ENCODE peak calls at places on chromosomes 6 and 20, in seven cellular contexts. One of them, this sample, is unnamed.

GRCh38 chr20:10338781-10339180 is 95.2 kb downstream of the MKKS start:
- DNase-seq in colonic mucosa: no peak
- DNase-seq in NCI-H1694 treated with DMSO at 0.1 percent for 48 hours: no peak
- DNase-seq in GM23248: no peak
- DNase-seq in 8988T: no peak
- DNase-seq in nephron progenitor cell: no peak
- DNase-seq in NCI-H524 treated with DMSO at 0.1 percent for 48 hours: no peak
- DNase-seq in this sample: no peak

GRCh38 chr20:48577557-48577956 is 250.2 kb downstream of the PREX1 start:
- DNase-seq in colonic mucosa: no peak
- DNase-seq in NCI-H1694 treated with DMSO at 0.1 percent for 48 hours: no peak
- DNase-seq in GM23248: no peak
- DNase-seq in 8988T: no peak
- DNase-seq in nephron progenitor cell: no peak
- DNase-seq in NCI-H524 treated with DMSO at 0.1 percent for 48 hours: no peak
- DNase-seq in this sample: no peak

GRCh38 chr6:36029464-36029863 is 1.9 kb downstream of the MAPK14 start:
- DNase-seq in colonic mucosa: no peak
- DNase-seq in NCI-H1694 treated with DMSO at 0.1 percent for 48 hours: no peak
- DNase-seq in GM23248: peak; percentile 84
- DNase-seq in 8988T: no peak
- DNase-seq in nephron progenitor cell: no peak
- DNase-seq in NCI-H524 treated with DMSO at 0.1 percent for 48 hours: no peak
- DNase-seq in this sample: no peak

GRCh38 chr6:134177753-134178229 is 125.4 kb upstream of the SLC2A12 start:
- DNase-seq in colonic mucosa: peak; percentile 24
- DNase-seq in NCI-H1694 treated with DMSO at 0.1 percent for 48 hours: no peak
- DNase-seq in GM23248: peak; percentile 79
- DNase-seq in 8988T: no peak
- DNase-seq in nephron progenitor cell: no peak
- DNase-seq in NCI-H524 treated with DMSO at 0.1 percent for 48 hours: no peak
- DNase-seq in this sample: no peak

GRCh38 chr6:100099189-100100074 is 105.4 kb upstream of the MCHR2 start:
- DNase-seq in colonic mucosa: no peak
- DNase-seq in NCI-H1694 treated with DMSO at 0.1 percent for 48 hours: peak; percentile 60
- DNase-seq in GM23248: peak; percentile 67
- DNase-seq in 8988T: no peak
- DNase-seq in nephron progenitor cell: no peak
- DNase-seq in NCI-H524 treated with DMSO at 0.1 percent for 48 hours: no peak
- DNase-seq in this sample: no peak

GRCh38 chr6:169263836-169264608 is 10.4 kb upstream of the THBS2 start:
- DNase-seq in colonic mucosa: no peak
- DNase-seq in NCI-H1694 treated with DMSO at 0.1 percent for 48 hours: no peak
- DNase-seq in GM23248: peak; percentile 78
- DNase-seq in 8988T: no peak
- DNase-seq in nephron progenitor cell: no peak
- DNase-seq in NCI-H524 treated with DMSO at 0.1 percent for 48 hours: no peak
- DNase-seq in this sample: peak; percentile 66

GRCh38 chr6:18166314-18167007 is 11.2 kb downstream of the KDM1B start:
- DNase-seq in colonic mucosa: no peak
- DNase-seq in NCI-H1694 treated with DMSO at 0.1 percent for 48 hours: no peak
- DNase-seq in GM23248: peak; percentile 64
- DNase-seq in 8988T: no peak
- DNase-seq in nephron progenitor cell: no peak
- DNase-seq in NCI-H524 treated with DMSO at 0.1 percent for 48 hours: no peak
- DNase-seq in this sample: no peak

GRCh38 chr20:53678315-53678989 is 84.8 kb upstream of the ZNF217 start:
- DNase-seq in colonic mucosa: no peak
- DNase-seq in NCI-H1694 treated with DMSO at 0.1 percent for 48 hours: no peak
- DNase-seq in GM23248: no peak
- DNase-seq in 8988T: no peak
- DNase-seq in nephron progenitor cell: no peak
- DNase-seq in NCI-H524 treated with DMSO at 0.1 percent for 48 hours: no peak
- DNase-seq in this sample: no peak

GRCh38 chr6:49847014-49847413 is 19.3 kb downstream of the CRISP1 start:
- DNase-seq in colonic mucosa: no peak
- DNase-seq in NCI-H1694 treated with DMSO at 0.1 percent for 48 hours: no peak
- DNase-seq in GM23248: no peak
- DNase-seq in 8988T: no peak
- DNase-seq in nephron progenitor cell: no peak
- DNase-seq in NCI-H524 treated with DMSO at 0.1 percent for 48 hours: no peak
- DNase-seq in this sample: no peak

GRCh38 chr6:116127771-116128493 is 2.0 kb upstream of the COL10A1 start:
- DNase-seq in colonic mucosa: no peak
- DNase-seq in NCI-H1694 treated with DMSO at 0.1 percent for 48 hours: no peak
- DNase-seq in GM23248: peak; percentile 41
- DNase-seq in 8988T: no peak
- DNase-seq in nephron progenitor cell: no peak
- DNase-seq in NCI-H524 treated with DMSO at 0.1 percent for 48 hours: no peak
- DNase-seq in this sample: no peak

GRCh38 chr6:161436106-161436876 is 162.4 kb upstream of the AGPAT4 start:
- DNase-seq in colonic mucosa: no peak
- DNase-seq in NCI-H1694 treated with DMSO at 0.1 percent for 48 hours: no peak
- DNase-seq in GM23248: no peak
- DNase-seq in 8988T: no peak
- DNase-seq in nephron progenitor cell: no peak
- DNase-seq in NCI-H524 treated with DMSO at 0.1 percent for 48 hours: no peak
- DNase-seq in this sample: no peak

GRCh38 chr6:125792680-125793079 is 1.9 kb downstream of the NCOA7 start:
- DNase-seq in colonic mucosa: no peak
- DNase-seq in NCI-H1694 treated with DMSO at 0.1 percent for 48 hours: no peak
- DNase-seq in GM23248: peak; percentile 51
- DNase-seq in 8988T: no peak
- DNase-seq in nephron progenitor cell: no peak
- DNase-seq in NCI-H524 treated with DMSO at 0.1 percent for 48 hours: no peak
- DNase-seq in this sample: no peak

GRCh38 chr20:35091808-35092523 is 641 bp downstream of the TRPC4AP start:
- DNase-seq in colonic mucosa: peak; percentile 29
- DNase-seq in NCI-H1694 treated with DMSO at 0.1 percent for 48 hours: no peak
- DNase-seq in GM23248: peak; percentile 67
- DNase-seq in 8988T: no peak
- DNase-seq in nephron progenitor cell: no peak
- DNase-seq in NCI-H524 treated with DMSO at 0.1 percent for 48 hours: no peak
- DNase-seq in this sample: peak; percentile 14

GRCh38 chr20:305745-306144 is 8.4 kb downstream of the ZCCHC3 start:
- DNase-seq in colonic mucosa: no peak
- DNase-seq in NCI-H1694 treated with DMSO at 0.1 percent for 48 hours: no peak
- DNase-seq in GM23248: no peak
- DNase-seq in 8988T: no peak
- DNase-seq in nephron progenitor cell: no peak
- DNase-seq in NCI-H524 treated with DMSO at 0.1 percent for 48 hours: no peak
- DNase-seq in this sample: no peak

GRCh38 chr6:30357678-30358339 is 12.9 kb downstream of the RPP21 start:
- DNase-seq in colonic mucosa: peak; percentile 45
- DNase-seq in NCI-H1694 treated with DMSO at 0.1 percent for 48 hours: peak; percentile 50
- DNase-seq in GM23248: peak; percentile 82
- DNase-seq in 8988T: peak; percentile 32
- DNase-seq in nephron progenitor cell: peak; percentile 68
- DNase-seq in NCI-H524 treated with DMSO at 0.1 percent for 48 hours: no peak
- DNase-seq in this sample: peak; percentile 61

GRCh38 chr20:63520594-63520938 is at the start of gene PPDPF:
- DNase-seq in colonic mucosa: peak; percentile 84
- DNase-seq in NCI-H1694 treated with DMSO at 0.1 percent for 48 hours: peak; percentile 32
- DNase-seq in GM23248: peak; percentile 91
- DNase-seq in 8988T: peak; percentile 98
- DNase-seq in nephron progenitor cell: peak; percentile 87
- DNase-seq in NCI-H524 treated with DMSO at 0.1 percent for 48 hours: no peak
- DNase-seq in this sample: peak; percentile 90

GRCh38 chr6:156102129-156102528 is 646.5 kb upstream of the NOX3 start:
- DNase-seq in colonic mucosa: peak; percentile 30
- DNase-seq in NCI-H1694 treated with DMSO at 0.1 percent for 48 hours: no peak
- DNase-seq in GM23248: peak; percentile 1
- DNase-seq in 8988T: no peak
- DNase-seq in nephron progenitor cell: no peak
- DNase-seq in NCI-H524 treated with DMSO at 0.1 percent for 48 hours: no peak
- DNase-seq in this sample: peak; percentile 10

GRCh38 chr6:11732036-11732545 is 46.5 kb downstream of the ADTRP start:
- DNase-seq in colonic mucosa: no peak
- DNase-seq in NCI-H1694 treated with DMSO at 0.1 percent for 48 hours: peak; percentile 11
- DNase-seq in GM23248: peak; percentile 98
- DNase-seq in 8988T: no peak
- DNase-seq in nephron progenitor cell: no peak
- DNase-seq in NCI-H524 treated with DMSO at 0.1 percent for 48 hours: no peak
- DNase-seq in this sample: no peak

GRCh38 chr6:150686566-150686965 is 86.9 kb downstream of the PLEKHG1 start:
- DNase-seq in colonic mucosa: peak; percentile 45
- DNase-seq in NCI-H1694 treated with DMSO at 0.1 percent for 48 hours: no peak
- DNase-seq in GM23248: no peak
- DNase-seq in 8988T: no peak
- DNase-seq in nephron progenitor cell: no peak
- DNase-seq in NCI-H524 treated with DMSO at 0.1 percent for 48 hours: no peak
- DNase-seq in this sample: no peak

GRCh38 chr20:20561172-20561571 is 151.3 kb downstream of the RALGAPA2 start:
- DNase-seq in colonic mucosa: no peak
- DNase-seq in NCI-H1694 treated with DMSO at 0.1 percent for 48 hours: peak; percentile 68
- DNase-seq in GM23248: no peak
- DNase-seq in 8988T: no peak
- DNase-seq in nephron progenitor cell: no peak
- DNase-seq in NCI-H524 treated with DMSO at 0.1 percent for 48 hours: peak; percentile 61
- DNase-seq in this sample: no peak

GRCh38 chr6:89278956-89279355 is 36.1 kb downstream of the GABRR2 start:
- DNase-seq in colonic mucosa: no peak
- DNase-seq in NCI-H1694 treated with DMSO at 0.1 percent for 48 hours: no peak
- DNase-seq in GM23248: no peak
- DNase-seq in 8988T: no peak
- DNase-seq in nephron progenitor cell: no peak
- DNase-seq in NCI-H524 treated with DMSO at 0.1 percent for 48 hours: no peak
- DNase-seq in this sample: no peak

GRCh38 chr20:364905-365794 is 15.4 kb upstream of the TRIB3 start:
- DNase-seq in colonic mucosa: no peak
- DNase-seq in NCI-H1694 treated with DMSO at 0.1 percent for 48 hours: no peak
- DNase-seq in GM23248: peak; percentile 57
- DNase-seq in 8988T: no peak
- DNase-seq in nephron progenitor cell: no peak
- DNase-seq in NCI-H524 treated with DMSO at 0.1 percent for 48 hours: no peak
- DNase-seq in this sample: no peak

GRCh38 chr6:21739838-21740237 is 146.3 kb downstream of the SOX4 start:
- DNase-seq in colonic mucosa: no peak
- DNase-seq in NCI-H1694 treated with DMSO at 0.1 percent for 48 hours: no peak
- DNase-seq in GM23248: no peak
- DNase-seq in 8988T: no peak
- DNase-seq in nephron progenitor cell: no peak
- DNase-seq in NCI-H524 treated with DMSO at 0.1 percent for 48 hours: no peak
- DNase-seq in this sample: peak; percentile 41

GRCh38 chr20:17650816-17651760 is 31.0 kb downstream of the RRBP1 start:
- DNase-seq in colonic mucosa: no peak
- DNase-seq in NCI-H1694 treated with DMSO at 0.1 percent for 48 hours: no peak
- DNase-seq in GM23248: peak; percentile 84
- DNase-seq in 8988T: no peak
- DNase-seq in nephron progenitor cell: no peak
- DNase-seq in NCI-H524 treated with DMSO at 0.1 percent for 48 hours: no peak
- DNase-seq in this sample: no peak